ENCODE peak calls at places on chromosomes 1 and 21, in seven cellular contexts. O is stimulated activated CD4-positive, alpha-beta T cell treated with anti-CD3 and anti-CD28 coated beads, Interleukin-2, amount 100 ng/mL, for 4 hours; I is GOT3; A is stimulated activated CD8-positive, alpha-beta memory T cell treated with anti-CD3 and anti-CD28 coated beads, Interleukin-4, amount 100 ng/mL, for 48 hours; P is cerebellum; E is ACHN; U is activated T-helper 1 cell treated with Interleukin-2 at 50 U/mL for 16 hours. G is an unnamed sample.

GRCh38 chr1:94954292-94955220 is 27.6 kb upstream of the CNN3 start:
- DNase-seq in O (no peak), I (no peak), A (no peak), P (no peak), E (no peak), U (no peak), G (no peak)

GRCh38 chr1:96187027-96187426 is 534.6 kb upstream of the PTBP2 start:
- DNase-seq in O (no peak), I (no peak), A (no peak), P (no peak), E (no peak), U (no peak), G (no peak)

GRCh38 chr1:93816970-93817738 is 61.9 kb downstream of the DNTTIP2 start:
- DNase-seq in O (no peak), I (no peak), A (no peak), P (no peak), E (no peak), U (no peak), G (no peak)

GRCh38 chr1:241129207-241129960 is 227.6 kb downstream of the RGS7 start:
- DNase-seq in O (no peak), I (no peak), A (no peak), P (no peak), E (no peak), U (no peak), G (no peak)

GRCh38 chr1:232271991-232272589 is 357.8 kb downstream of the SIPA1L2 start:
- DNase-seq in O (no peak), I (no peak), A (no peak), P (no peak), E (no peak), U (no peak), G (no peak)

GRCh38 chr1:86998280-86998679 is 83.8 kb downstream of the HS2ST1 start:
- DNase-seq in O (no peak), I (no peak), A (no peak), P (no peak), E (no peak), U (no peak), G (no peak)

GRCh38 chr21:31406510-31406909 is 62.4 kb upstream of the TIAM1 start:
- DNase-seq in O (no peak), I (no peak), A (no peak), P (no peak), E (no peak), U (no peak), G (no peak)

GRCh38 chr1:204382714-204383083 is 23.0 kb upstream of the PLEKHA6 start:
- DNase-seq in O (no peak), I (no peak), A (no peak), P (no peak), E (no peak), U (no peak), G (no peak)

GRCh38 chr1:169090308-169090899 is 16.1 kb upstream of the ATP1B1 start:
- DNase-seq in O (no peak), I (no peak), A (no peak), P (no peak), E (no peak), U (no peak), G (no peak)

GRCh38 chr21:44800971-44801467 is 601 bp downstream of the UBE2G2 start:
- DNase-seq in O (no peak), I (no peak), A (no peak), P (peak), E (peak), U (no peak), G (no peak)

GRCh38 chr1:111553199-111553598 is 49.8 kb upstream of the ADORA3 start:
- DNase-seq in O (no peak), I (no peak), A (no peak), P (no peak), E (peak), U (no peak), G (no peak)

GRCh38 chr1:6924891-6925290 is 139.6 kb downstream of the CAMTA1 start:
- DNase-seq in O (no peak), I (no peak), A (no peak), P (no peak), E (no peak), U (no peak), G (no peak)

GRCh38 chr1:25810341-25811299 is 9.1 kb upstream of the MTFR1L start:
- DNase-seq in O (peak), I (no peak), A (peak), P (peak), E (peak), U (peak), G (peak)

GRCh38 chr1:204094262-204095247 is 21.6 kb downstream of the SOX13 start:
- DNase-seq in O (no peak), I (no peak), A (no peak), P (no peak), E (no peak), U (no peak), G (no peak)

GRCh38 chr1:46535063-46535462 is 16.4 kb downstream of the KNCN start:
- DNase-seq in O (no peak), I (no peak), A (peak), P (no peak), E (peak), U (no peak), G (no peak)

GRCh38 chr1:10074059-10074854 is 41.5 kb downstream of the UBE4B start:
- DNase-seq in O (peak), I (no peak), A (peak), P (peak), E (peak), U (no peak), G (no peak)

GRCh38 chr1:117169871-117170596 is 40.7 kb downstream of the VTCN1 start:
- DNase-seq in O (no peak), I (no peak), A (no peak), P (no peak), E (peak), U (no peak), G (no peak)

GRCh38 chr1:240189386-240189989 is 97.8 kb downstream of the FMN2 start:
- DNase-seq in O (no peak), I (no peak), A (peak), P (peak), E (peak), U (no peak), G (no peak)

GRCh38 chr1:115840615-115841460 is at the start of gene NHLH2:
- DNase-seq in O (no peak), I (no peak), A (no peak), P (peak), E (no peak), U (no peak), G (no peak)

GRCh38 chr1:208088319-208088718 is 155.9 kb downstream of the PLXNA2 start:
- DNase-seq in O (no peak), I (no peak), A (no peak), P (no peak), E (no peak), U (no peak), G (no peak)

GRCh38 chr21:29557200-29557599 is 258.5 kb downstream of the BACH1 start:
- DNase-seq in O (no peak), I (no peak), A (no peak), P (no peak), E (no peak), U (no peak), G (no peak)

GRCh38 chr1:31084782-31085569 is 19.5 kb upstream of the PUM1 start:
- DNase-seq in O (no peak), I (no peak), A (no peak), P (no peak), E (no peak), U (no peak), G (no peak)

GRCh38 chr1:245859510-245860114 is 647.5 kb downstream of the SMYD3 start:
- DNase-seq in O (no peak), I (no peak), A (no peak), P (no peak), E (no peak), U (no peak), G (no peak)

GRCh38 chr1:161359316-161359715 is 8.4 kb downstream of the CFAP126 start:
- DNase-seq in O (no peak), I (no peak), A (no peak), P (no peak), E (no peak), U (no peak), G (no peak)

GRCh38 chr1:67896826-67897225 is 63.6 kb upstream of the GNG12 start:
- DNase-seq in O (no peak), I (no peak), A (no peak), P (no peak), E (no peak), U (no peak), G (no peak)

GRCh38 chr1:32339363-32339978 is 3.4 kb upstream of the MARCKSL1 start:
- DNase-seq in O (no peak), I (no peak), A (peak), P (no peak), E (no peak), U (no peak), G (no peak)

GRCh38 chr1:6601865-6602668 is 602 bp downstream of the KLHL21 start:
- DNase-seq in O (no peak), I (no peak), A (peak), P (peak), E (peak), U (no peak), G (no peak)

GRCh38 chr1:109397451-109398342 is at the start of gene SORT1:
- DNase-seq in O (peak), I (no peak), A (peak), P (peak), E (peak), U (peak), G (peak)

GRCh38 chr1:234554157-234554477 is 55.9 kb downstream of the IRF2BP2 start:
- DNase-seq in O (no peak), I (no peak), A (peak), P (no peak), E (no peak), U (no peak), G (no peak)

GRCh38 chr1:15902882-15903281 is 55.4 kb downstream of the SPEN start:
- DNase-seq in O (no peak), I (no peak), A (no peak), P (no peak), E (peak), U (no peak), G (no peak)

GRCh38 chr1:90135306-90135705 is 140.4 kb downstream of the ZNF326 start:
- DNase-seq in O (no peak), I (no peak), A (no peak), P (no peak), E (no peak), U (no peak), G (no peak)

GRCh38 chr1:25806418-25806817 is 6.4 kb downstream of the SELENON start:
- DNase-seq in O (no peak), I (no peak), A (no peak), P (no peak), E (no peak), U (no peak), G (no peak)

GRCh38 chr1:56194911-56195310 is 384.5 kb downstream of the PLPP3 start:
- DNase-seq in O (no peak), I (no peak), A (no peak), P (no peak), E (no peak), U (no peak), G (no peak)

GRCh38 chr1:41650176-41650519 is 165.7 kb upstream of the EDN2 start:
- DNase-seq in O (no peak), I (no peak), A (peak), P (no peak), E (no peak), U (no peak), G (no peak)